ENCODE peak calls at places on chromosomes 11 and 22, in ten cellular contexts. B is mucosa of descending colon, N is A549, F is esophagus muscularis mucosa, X is AG10803, T is bronchial epithelial cell, U is mammary epithelial cell, O is AG04449, W is endothelial cell, E is spleen. V is an unnamed sample.

GRCh38 chr22:22697377-22698120 is 53.1 kb downstream of the GGTLC2 start:
- DNase-seq in X (no peak), F (no peak), U (no peak), B (no peak), E (no peak), W (no peak), O (no peak), T (no peak), N (no peak), V (no peak)

GRCh38 chr11:93519179-93519578 is 24.0 kb downstream of the SMCO4 start:
- DNase-seq in W (no peak), T (no peak), X (no peak), F (no peak), U (no peak), B (no peak), N (no peak), O (no peak), E (no peak), V (no peak)

GRCh38 chr22:32407332-32407731 is 4.7 kb downstream of the RTCB start:
- DNase-seq in U (no peak), W (no peak), T (no peak), F (no peak), N (no peak), B (no peak), X (no peak), O (no peak), E (no peak), V (no peak)

GRCh38 chr11:69142894-69143293 is 12.8 kb upstream of the SMIM38 start:
- DNase-seq in U (no peak), N (no peak), E (no peak), F (no peak), W (no peak), X (no peak), T (no peak), O (no peak), B (no peak), V (no peak)

GRCh38 chr11:23563591-23563990 is 703.3 kb upstream of the CCDC179 start:
- DNase-seq in B (no peak), E (no peak), F (no peak), W (no peak), T (no peak), O (no peak), N (no peak), U (no peak), X (peak; percentile 3), V (no peak)

GRCh38 chr11:122746050-122746478 is 90.5 kb downstream of the UBASH3B start:
- DNase-seq in X (no peak), T (no peak), B (peak; percentile 23), E (no peak), U (no peak), F (no peak), W (no peak), O (no peak), N (no peak), V (no peak)

GRCh38 chr11:134098566-134099184 is 29.8 kb downstream of the JAM3 start:
- DNase-seq in T (peak; percentile 26), X (no peak), E (no peak), B (peak; percentile 5), N (no peak), O (no peak), F (no peak), W (no peak), U (peak; percentile 11), V (no peak)

GRCh38 chr11:104694259-104695070 is 203.8 kb downstream of the CASP12 start:
- DNase-seq in E (no peak), T (peak; percentile 57), U (peak; percentile 74), W (no peak), X (peak; percentile 62), F (no peak), N (no peak), B (no peak), O (no peak), V (no peak)

GRCh38 chr11:44564198-44564597 is 1.3 kb upstream of the CD82 start:
- DNase-seq in N (no peak), E (no peak), U (peak; percentile 71), W (no peak), B (peak; percentile 76), F (no peak), O (no peak), T (peak; percentile 64), X (no peak), V (no peak)

GRCh38 chr11:66160709-66161108 is 90.6 kb downstream of the PACS1 start:
- DNase-seq in N (no peak), B (no peak), X (no peak), W (no peak), O (no peak), F (no peak), T (no peak), U (no peak), E (no peak), V (no peak)

GRCh38 chr11:102891736-102892135 is 17.0 kb upstream of the MMP12 start:
- DNase-seq in W (no peak), F (no peak), E (no peak), X (peak; percentile 64), U (no peak), N (no peak), O (no peak), T (no peak), B (no peak), V (no peak)

GRCh38 chr11:102883132-102883531 is 8.3 kb upstream of the MMP12 start:
- DNase-seq in F (peak; percentile 34), T (peak; percentile 33), X (peak; percentile 26), B (no peak), U (no peak), N (no peak), E (no peak), O (no peak), W (no peak), V (no peak)

GRCh38 chr11:102882389-102883024 is 7.7 kb upstream of the MMP12 start:
- DNase-seq in O (peak; percentile 79), B (no peak), T (peak; percentile 81), U (peak; percentile 82), N (no peak), F (peak; percentile 29), E (no peak), X (peak; percentile 87), W (no peak), V (no peak)

DNA sequence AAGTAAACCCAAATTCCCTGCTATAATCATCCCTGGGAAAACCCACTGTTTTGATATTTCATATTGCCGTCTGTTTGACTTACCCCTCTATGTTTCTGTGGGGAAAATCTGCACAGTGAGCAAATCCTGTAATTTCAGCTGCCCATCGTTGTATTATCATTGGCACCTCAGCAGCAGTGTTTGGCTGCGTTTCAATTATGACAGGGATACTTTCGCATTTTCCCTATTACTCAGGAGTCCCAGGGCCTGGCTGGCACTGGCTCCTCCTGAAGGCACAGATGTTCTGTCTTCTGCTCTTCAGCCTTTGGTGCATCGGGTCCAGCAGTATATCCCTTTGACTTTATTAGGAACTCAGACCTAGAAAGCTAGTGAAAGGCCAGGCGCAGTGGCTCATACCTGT is 12.2 kb upstream of the MMP12 start:
- DNase-seq in W (no peak), B (no peak), U (peak; percentile 82), O (no peak), E (no peak), T (peak; percentile 33), X (peak; percentile 9), F (no peak), N (no peak), V (peak; percentile 86)
- TF ChIP-seq CTCF in W (no peak), B (no peak), U (no peak), O (no peak), E (no peak), T (no peak), X (no peak), F (no peak), N (no peak), V (no peak)

DNA sequence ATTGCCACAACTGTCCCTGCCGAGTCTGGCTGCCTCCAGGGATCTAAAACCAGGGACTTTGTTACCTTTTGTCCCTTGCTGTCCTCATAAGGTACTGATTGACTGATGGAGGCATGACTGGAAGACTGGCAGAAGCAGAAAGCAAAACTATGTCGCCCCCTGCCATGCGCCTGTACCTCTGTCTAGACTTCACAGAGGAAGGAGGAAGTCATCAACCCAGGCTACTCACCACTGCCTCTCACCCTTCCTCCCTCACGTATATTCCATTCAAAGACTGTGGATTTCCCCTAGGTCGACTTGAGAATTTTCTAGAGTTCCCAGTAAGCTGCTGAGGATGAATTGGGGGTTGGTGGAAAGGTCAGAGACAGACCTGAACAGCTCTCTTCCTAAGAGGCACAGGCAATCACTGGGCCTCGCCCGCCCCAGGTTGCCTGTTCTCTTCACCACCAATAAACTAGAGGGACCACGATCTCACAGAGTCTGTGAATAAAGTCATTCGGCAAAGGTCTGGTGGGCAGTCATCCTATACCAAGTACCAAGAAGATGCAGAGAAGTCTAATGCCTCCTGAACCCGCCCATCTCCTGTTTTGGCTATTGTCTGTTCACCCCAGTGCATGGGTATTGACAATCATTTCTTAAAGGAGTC is 27.5 kb upstream of the CHST1 start:
- DNase-seq in T (no peak), X (no peak), N (no peak), U (no peak), E (peak; percentile 18), W (no peak), F (no peak), B (no peak), O (no peak), V (no peak)
- TF ChIP-seq CTCF in T (no peak), X (no peak), N (no peak), U (no peak), E (no peak), W (no peak), F (no peak), B (no peak), O (no peak), V (no peak)

GRCh38 chr22:46082633-46083032 is 67.7 kb upstream of the PPARA start:
- DNase-seq in O (no peak), F (no peak), W (no peak), T (no peak), B (no peak), N (no peak), U (peak; percentile 21), X (no peak), E (no peak), V (no peak)
- TF ChIP-seq CTCF in O (no peak), F (no peak), W (no peak), T (no peak), B (no peak), N (no peak), U (no peak), X (no peak), E (no peak), V (no peak)

GRCh38 chr22:42522546-42522945 is 3.0 kb upstream of the RRP7A start:
- DNase-seq in T (no peak), B (no peak), F (no peak), N (no peak), X (no peak), W (no peak), U (no peak), E (no peak), O (no peak), V (no peak)
- TF ChIP-seq CTCF in T (no peak), B (no peak), F (no peak), N (no peak), X (no peak), W (no peak), U (no peak), E (no peak), O (no peak), V (no peak)

V was measured in osteocyte.